ENCODE peak calls at places on chromosome X, in six cellular contexts. K is dorsolateral prefrontal cortex, E is left ventricle myocardium inferior, A is tibial artery, J is Panc1, Q is AG10803. L is an unnamed sample.

GRCh38 chrX:121221321-121221977 is 174.0 kb downstream of the GLUD2 start:
- DNase-seq in E (no peak), K (no peak), A (no peak), J (no peak), Q (no peak), L (peak; percentile 0)

GRCh38 chrX:78595901-78596502 is 63.1 kb downstream of the RTL3 start:
- DNase-seq in K (no peak), E (no peak), J (no peak), A (peak; percentile 17), Q (peak; percentile 3), L (no peak)

GRCh38 chrX:6468716-6469115 is 66.2 kb downstream of the VCX3A start:
- DNase-seq in A (no peak), K (no peak), E (no peak), J (no peak), Q (no peak), L (no peak)

GRCh38 chrX:21487832-21488231 is 113.6 kb downstream of the CNKSR2 start:
- DNase-seq in E (no peak), K (no peak), A (no peak), Q (no peak), J (no peak), L (peak; percentile 71)

GRCh38 chrX:103461156-103461555 is 58.1 kb downstream of the RAB40A start:
- DNase-seq in A (no peak), E (no peak), K (no peak), J (no peak), Q (peak; percentile 11), L (peak; percentile 45)

GRCh38 chrX:108468486-108468885 is 28.8 kb downstream of the COL4A5 start:
- DNase-seq in A (no peak), K (no peak), Q (peak; percentile 50), E (no peak), J (no peak), L (no peak)

GRCh38 chrX:115413246-115413878 is 123.8 kb downstream of the LUZP4 start:
- DNase-seq in A (no peak), J (no peak), E (no peak), Q (no peak), K (no peak), L (no peak)

GRCh38 chrX:70908541-70908940 is at the start of gene TEX11:
- DNase-seq in E (no peak), A (no peak), Q (no peak), J (no peak), K (no peak), L (no peak)

GRCh38 chrX:9646471-9647038 is 119.1 kb downstream of the GPR143 start:
- DNase-seq in E (no peak), J (no peak), K (no peak), A (no peak), Q (no peak), L (no peak)

GRCh38 chrX:36241397-36241796 is 321.9 kb downstream of the CFAP47 start:
- DNase-seq in K (no peak), J (no peak), E (no peak), Q (no peak), A (no peak), L (peak; percentile 14)

GRCh38 chrX:84932814-84933213 is 70.9 kb upstream of the APOOL start:
- DNase-seq in K (no peak), A (no peak), Q (no peak), E (no peak), J (no peak), L (no peak)

GRCh38 chrX:9420513-9420912 is 44.3 kb upstream of the TBL1X start:
- DNase-seq in E (no peak), A (no peak), Q (no peak), K (no peak), J (no peak), L (no peak)

GRCh38 chrX:20066968-20067708 is 49.6 kb downstream of the MAP7D2 start:
- DNase-seq in A (no peak), K (peak; percentile 5), Q (peak; percentile 56), J (peak; percentile 30), E (no peak), L (peak; percentile 70)

GRCh38 chrX:40164751-40165150 is 67.0 kb upstream of the BCOR start:
- DNase-seq in J (no peak), Q (no peak), K (no peak), E (no peak), A (no peak), L (no peak)

GRCh38 chrX:47217121-47217851 is 1.2 kb upstream of the CDK16 start:
- DNase-seq in K (no peak), A (peak; percentile 29), J (no peak), Q (peak; percentile 62), E (peak; percentile 21), L (peak; percentile 91)

GRCh38 chrX:149453911-149454820 is 50.9 kb downstream of the IDS start:
- DNase-seq in J (no peak), E (no peak), Q (peak; percentile 45), K (no peak), A (no peak), L (peak; percentile 23)

GRCh38 chrX:134543201-134543797 is 83.3 kb downstream of the HPRT1 start:
- DNase-seq in E (no peak), J (no peak), A (no peak), Q (peak; percentile 55), K (no peak), L (no peak)

GRCh38 chrX:155056877-155057792 is 13.8 kb downstream of the CMC4 start:
- DNase-seq in K (peak; percentile 39), Q (peak; percentile 70), E (peak; percentile 52), A (peak; percentile 53), J (no peak), L (peak; percentile 70)
- H3K4me3 ChIP-seq in K (peak overlapping the region; percentile 28), Q (peak overlapping the region; percentile 33), E (peak overlapping the region; percentile 32), A (peak overlapping the region; percentile 22), J (peak overlapping the region; percentile 15), L (peak overlapping the region; percentile 16)

DNA sequence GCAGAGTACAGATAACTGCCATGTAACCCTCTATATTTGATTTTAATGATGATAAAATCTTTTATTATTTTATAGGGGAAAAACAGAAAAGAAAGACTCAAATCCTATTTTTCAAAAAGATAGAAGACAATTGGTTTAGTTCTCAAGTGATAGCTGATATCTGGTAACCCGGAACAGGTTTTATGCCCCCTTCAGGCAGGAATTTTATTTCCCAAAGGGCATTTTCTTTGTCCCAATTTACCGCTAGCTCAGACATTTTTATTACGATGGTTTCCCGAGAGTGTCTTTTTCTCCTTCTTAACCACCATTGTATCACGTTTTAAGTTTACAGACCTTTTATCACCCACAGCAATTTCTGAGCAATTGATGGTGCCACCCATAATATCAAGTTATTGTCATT is 204.9 kb upstream of the VCX start:
- DNase-seq in Q (no peak), E (no peak), K (no peak), A (no peak), J (no peak), L (no peak)
- TF ChIP-seq CTCF in Q (no peak), E (no peak), K (no peak), A (no peak), J (no peak), L (no peak)

DNA sequence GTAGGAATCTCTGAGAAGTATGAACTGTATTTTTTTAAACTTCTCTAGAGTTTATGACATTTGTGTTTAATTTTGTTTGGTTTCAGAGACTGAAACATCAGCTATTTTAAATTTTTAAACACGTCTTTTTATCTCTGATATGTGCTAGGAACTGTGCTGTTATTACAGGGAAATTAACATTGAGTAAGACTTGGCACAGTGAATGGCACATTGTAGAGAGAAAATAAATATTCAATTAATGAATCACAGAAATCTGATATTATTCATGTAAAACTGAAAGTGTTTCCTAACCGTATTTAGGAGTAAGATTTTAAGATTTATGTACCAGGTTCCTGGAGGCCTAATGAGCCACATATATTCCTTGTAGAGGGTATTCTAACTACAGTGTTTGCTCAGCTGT is 120.8 kb upstream of the FAM9C start:
- DNase-seq in K (no peak), E (no peak), J (no peak), Q (no peak), A (no peak), L (no peak)
- H3K4me3 ChIP-seq in K (no peak overlapping the region), E (no peak overlapping the region), J (no peak overlapping the region), Q (no peak overlapping the region), A (no peak overlapping the region), L (no peak overlapping the region)

GRCh38 chrX:152843852-152844251 is 13.0 kb downstream of the NSDHL start:
- DNase-seq in K (no peak), A (no peak), E (peak; percentile 25), J (no peak), Q (no peak), L (no peak)

GRCh38 chrX:152845618-152846240 is 14.9 kb downstream of the NSDHL start:
- DNase-seq in Q (no peak), A (no peak), J (no peak), E (no peak), K (no peak), L (no peak)

GRCh38 chrX:152842772-152843338 is 12.0 kb downstream of the NSDHL start:
- DNase-seq in E (no peak), Q (no peak), J (no peak), A (no peak), K (no peak), L (peak; percentile 19)

GRCh38 chrX:152847281-152847680 is 16.4 kb downstream of the NSDHL start:
- DNase-seq in A (no peak), E (no peak), Q (peak; percentile 3), J (no peak), K (no peak), L (no peak)

GRCh38 chrX:152844256-152844655 is 13.4 kb downstream of the NSDHL start:
- DNase-seq in Q (no peak), K (no peak), J (no peak), A (no peak), E (no peak), L (no peak)
- TF ChIP-seq CTCF in Q (no peak), K (no peak), J (no peak), A (no peak), E (no peak), L (no peak)

DNA sequence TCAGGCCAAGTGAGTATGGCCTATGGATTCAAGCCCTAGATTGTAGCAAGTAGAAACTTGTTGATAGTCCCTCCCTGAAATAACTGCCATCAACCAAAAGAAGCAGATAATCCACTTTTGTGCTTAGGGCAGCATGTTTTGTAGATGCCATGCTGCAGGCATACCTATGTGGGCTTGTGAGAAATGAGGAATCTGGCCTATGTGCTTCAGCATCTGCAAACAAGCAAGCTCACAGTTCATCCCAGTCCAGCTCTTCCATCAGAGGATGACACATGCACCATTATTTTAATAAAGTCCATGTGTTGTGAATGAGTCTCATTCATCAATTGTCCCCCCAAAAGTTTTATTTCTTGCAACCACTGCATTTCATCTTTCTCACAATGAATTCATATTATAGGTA is 421.9 kb upstream of the DIPK2B start:
- DNase-seq in K (no peak), J (no peak), E (no peak), Q (peak; percentile 92), A (no peak), L (peak; percentile 69)
- H3K4me3 ChIP-seq in K (no peak overlapping the region), J (no peak overlapping the region), E (no peak overlapping the region), Q (no peak overlapping the region), A (no peak overlapping the region), L (no peak overlapping the region)